ENCODE peak calls at places on chromosomes 4 and X, in nine cellular contexts. Z is right lobe of liver, F is endothelial cell of umbilical vein, X is GM12878, L is fibroblast of the aortic adventitia, R is fibroblast of lung, B is Panc1, K is left ventricle myocardium inferior, D is lower leg skin. U is an unnamed sample.

GRCh38 chrX:66200855-66201795 is 37.1 kb downstream of the HEPH start:
- DNase-seq in Z (no peak), F (no peak), X (no peak), L (peak), R (peak), B (no peak), K (no peak), D (no peak), U (no peak)

GRCh38 chrX:1488141-1488540 is 35.4 kb upstream of the ASMTL start:
- DNase-seq in Z (peak), F (no peak), X (no peak), L (no peak), R (no peak), B (no peak), K (no peak), D (peak), U (no peak)

GRCh38 chr4:108622022-108622421 is 1.6 kb downstream of the RPL34 start:
- DNase-seq in Z (no peak), F (no peak), X (no peak), L (no peak), R (no peak), B (no peak), K (no peak), D (no peak), U (no peak)

GRCh38 chr4:109989044-109989443 is 76.4 kb downstream of the EGF start:
- DNase-seq in Z (no peak), F (no peak), X (no peak), L (no peak), R (peak), B (no peak), K (no peak), D (no peak), U (no peak)

GRCh38 chr4:48299560-48299959 is 29.9 kb upstream of the TEC start:
- DNase-seq in Z (no peak), F (no peak), X (no peak), L (no peak), R (peak), B (no peak), K (no peak), D (no peak), U (no peak)

GRCh38 chr4:183012862-183013855 is 85.9 kb upstream of the WWC2 start:
- DNase-seq in Z (no peak), F (no peak), X (no peak), L (no peak), R (no peak), B (no peak), K (no peak), D (no peak), U (no peak)

GRCh38 chr4:91758487-91758886 is 545.3 kb upstream of the GRID2 start:
- DNase-seq in Z (no peak), F (peak), X (no peak), L (peak), R (peak), B (no peak), K (no peak), D (no peak), U (no peak)

GRCh38 chr4:169050308-169050707 is 40.3 kb upstream of the CBR4 start:
- DNase-seq in Z (no peak), F (peak), X (no peak), L (peak), R (no peak), B (no peak), K (peak), D (peak), U (no peak)

GRCh38 chrX:154308108-154308946 is 12.7 kb downstream of the TKTL1 start:
- DNase-seq in Z (peak), F (peak), X (no peak), L (peak), R (peak), B (peak), K (peak), D (peak), U (peak)

GRCh38 chr4:138500869-138501268 is 258.7 kb upstream of the SLC7A11 start:
- DNase-seq in Z (no peak), F (no peak), X (no peak), L (no peak), R (no peak), B (no peak), K (no peak), D (no peak), U (no peak)

GRCh38 chr4:40621592-40622512 is 7.8 kb downstream of the RBM47 start:
- DNase-seq in Z (peak), F (no peak), X (peak), L (peak), R (peak), B (peak), K (peak), D (peak), U (no peak)

GRCh38 chr4:22477794-22478182 is 38.1 kb downstream of the ADGRA3 start:
- DNase-seq in Z (no peak), F (no peak), X (no peak), L (no peak), R (no peak), B (no peak), K (no peak), D (no peak), U (no peak)

GRCh38 chrX:4994855-4995254 is 1233.8 kb downstream of the NLGN4X start:
- DNase-seq in Z (no peak), F (no peak), X (no peak), L (no peak), R (no peak), B (no peak), K (no peak), D (no peak), U (no peak)

GRCh38 chr4:17650404-17650803 is 36.0 kb downstream of the MED28 start:
- DNase-seq in Z (no peak), F (no peak), X (no peak), L (no peak), R (no peak), B (no peak), K (no peak), D (no peak), U (no peak)

GRCh38 chrX:68997461-68997860 is 167.8 kb downstream of the PJA1 start:
- DNase-seq in Z (no peak), F (peak), X (no peak), L (peak), R (no peak), B (no peak), K (no peak), D (peak), U (no peak)

GRCh38 chrX:95754411-95754810 is 930.2 kb upstream of the DIAPH2 start:
- DNase-seq in Z (no peak), F (no peak), X (no peak), L (no peak), R (peak), B (no peak), K (no peak), D (no peak), U (no peak)

GRCh38 chr4:95549246-95550138 is 719 bp upstream of the UNC5C start:
- DNase-seq in Z (no peak), F (peak), X (peak), L (peak), R (peak), B (no peak), K (peak), D (peak), U (peak)

GRCh38 chrX:33156152-33156726 is 55.1 kb downstream of the DMD start:
- DNase-seq in Z (no peak), F (no peak), X (no peak), L (peak), R (no peak), B (no peak), K (no peak), D (no peak), U (no peak)

GRCh38 chrX:14873676-14874049 is 442 bp downstream of the MOSPD2 start:
- DNase-seq in Z (no peak), F (no peak), X (no peak), L (no peak), R (no peak), B (no peak), K (no peak), D (no peak), U (no peak)

GRCh38 chr4:8228319-8229250 is 29.5 kb downstream of the SH3TC1 start:
- DNase-seq in Z (peak), F (peak), X (peak), L (peak), R (peak), B (no peak), K (peak), D (peak), U (no peak)

GRCh38 chr4:108731001-108731400 is 31.9 kb downstream of the ETNPPL start:
- DNase-seq in Z (no peak), F (no peak), X (no peak), L (no peak), R (no peak), B (no peak), K (no peak), D (no peak), U (no peak)

GRCh38 chrX:102720237-102721168 is at the start of gene GPRASP3:
- DNase-seq in Z (peak), F (peak), X (no peak), L (peak), R (peak), B (peak), K (peak), D (peak), U (no peak)

GRCh38 chr4:123546123-123546654 is 149.6 kb downstream of the SPRY1 start:
- DNase-seq in Z (no peak), F (no peak), X (no peak), L (no peak), R (no peak), B (no peak), K (no peak), D (no peak), U (no peak)

GRCh38 chr4:24226667-24227066 is 336.8 kb upstream of the PPARGC1A start:
- DNase-seq in Z (peak), F (no peak), X (no peak), L (peak), R (peak), B (no peak), K (no peak), D (no peak), U (no peak)

GRCh38 chr4:7698586-7698985 is 241.1 kb downstream of the AFAP1 start:
- DNase-seq in Z (no peak), F (no peak), X (no peak), L (peak), R (no peak), B (no peak), K (no peak), D (no peak), U (peak)

GRCh38 chrX:151688695-151689094 is 6.6 kb upstream of the PRRG3 start:
- DNase-seq in Z (no peak), F (no peak), X (no peak), L (no peak), R (no peak), B (no peak), K (no peak), D (no peak), U (no peak)

GRCh38 chr4:187128971-187129370 is 405.3 kb upstream of the FAT1 start:
- DNase-seq in Z (no peak), F (no peak), X (no peak), L (no peak), R (no peak), B (no peak), K (no peak), D (no peak), U (no peak)

GRCh38 chr4:37628977-37629609 is 57.1 kb downstream of the RELL1 start:
- DNase-seq in Z (peak), F (peak), X (no peak), L (peak), R (peak), B (no peak), K (no peak), D (peak), U (no peak)

GRCh38 chr4:5908836-5909235 is 15.9 kb upstream of the CRMP1 start:
- DNase-seq in Z (no peak), F (no peak), X (no peak), L (no peak), R (no peak), B (no peak), K (no peak), D (no peak), U (no peak)

GRCh38 chr4:38141808-38142500 is 181.8 kb downstream of the PTTG2 start:
- DNase-seq in Z (no peak), F (peak), X (no peak), L (peak), R (peak), B (no peak), K (no peak), D (no peak), U (no peak)

GRCh38 chr4:83771113-83771705 is 235.3 kb downstream of the GPAT3 start:
- DNase-seq in Z (no peak), F (peak), X (no peak), L (peak), R (peak), B (peak), K (peak), D (no peak), U (peak)

GRCh38 chr4:15054546-15054945 is 52.3 kb downstream of the CPEB2 start:
- DNase-seq in Z (no peak), F (no peak), X (no peak), L (no peak), R (no peak), B (no peak), K (no peak), D (no peak), U (no peak)

GRCh38 chrX:86917959-86918358 is 599.6 kb upstream of the KLHL4 start:
- DNase-seq in Z (no peak), F (no peak), X (no peak), L (no peak), R (no peak), B (no peak), K (no peak), D (no peak), U (no peak)

GRCh38 chrX:86910602-86911311 is 606.8 kb upstream of the KLHL4 start:
- DNase-seq in Z (no peak), F (no peak), X (no peak), L (no peak), R (no peak), B (no peak), K (no peak), D (no peak), U (no peak)

GRCh38 chrX:86910027-86910426 is 607.6 kb upstream of the KLHL4 start:
- DNase-seq in Z (no peak), F (no peak), X (no peak), L (no peak), R (no peak), B (no peak), K (no peak), D (no peak), U (no peak)

GRCh38 chrX:86914569-86914968 is 603.0 kb upstream of the KLHL4 start:
- DNase-seq in Z (no peak), F (no peak), X (no peak), L (no peak), R (no peak), B (no peak), K (no peak), D (no peak), U (no peak)
- TF ChIP-seq CTCF in Z (no peak), F (no peak), X (no peak), L (no peak), R (no peak), B (no peak), K (no peak), D (no peak), U (no peak)

GRCh38 chr4:146121757-146122156 is 53.8 kb upstream of the LSM6 start:
- DNase-seq in Z (no peak), F (no peak), X (no peak), L (no peak), R (no peak), B (no peak), K (no peak), D (no peak), U (no peak)
- TF ChIP-seq CTCF in Z (no peak), F (no peak), X (no peak), L (no peak), R (no peak), B (no peak), K (no peak), D (no peak), U (no peak)

GRCh38 chr4:101730291-101731117 is 60.0 kb upstream of the BANK1 start:
- DNase-seq in Z (peak), F (peak), X (peak), L (peak), R (peak), B (peak), K (peak), D (peak), U (peak)
- TF ChIP-seq CTCF in Z (peak), F (peak), X (peak), L (peak), R (peak), B (peak), K (peak), D (no peak), U (peak)

GRCh38 chrX:57156397-57157049 is 19.3 kb upstream of the SPIN2A start:
- DNase-seq in Z (peak), F (peak), X (no peak), L (peak), R (peak), B (peak), K (no peak), D (no peak), U (peak)
- TF ChIP-seq CTCF in Z (peak), F (peak), X (peak), L (peak), R (peak), B (peak), K (peak), D (no peak), U (peak)